ENCODE peak calls at places on chromosomes 12 and 14, in four cellular contexts. One of them, this sample, is unnamed.

GRCh38 chr14:96011131-96011530 is 28.0 kb upstream of the C14orf132 start:
- DNase-seq in K562: no peak
- DNase-seq in WTC11: no peak
- DNase-seq in HepG2: no peak
- DNase-seq in this sample: no peak

GRCh38 chr14:57209561-57209960 is 59.1 kb downstream of the EXOC5 start:
- DNase-seq in K562: no peak
- DNase-seq in WTC11: no peak
- DNase-seq in HepG2: no peak
- DNase-seq in this sample: no peak

GRCh38 chr14:77584809-77585208 is 31.6 kb downstream of the SPTLC2 start:
- DNase-seq in HepG2: no peak
- DNase-seq in WTC11: no peak
- DNase-seq in K562: no peak
- DNase-seq in this sample: no peak

GRCh38 chr14:83828406-83828805 is 1701.5 kb upstream of the FLRT2 start:
- DNase-seq in K562: no peak
- DNase-seq in WTC11: no peak
- DNase-seq in HepG2: no peak
- DNase-seq in this sample: no peak

GRCh38 chr12:40446385-40446784 is 221.6 kb downstream of the LRRK2 start:
- DNase-seq in WTC11: no peak
- DNase-seq in K562: peak
- DNase-seq in HepG2: peak
- DNase-seq in this sample: peak

GRCh38 chr14:31326111-31326510 is 94.2 kb downstream of the HEATR5A start:
- DNase-seq in K562: no peak
- DNase-seq in WTC11: no peak
- DNase-seq in HepG2: peak
- DNase-seq in this sample: peak

GRCh38 chr14:70394674-70395073 is 22.2 kb downstream of the SYNJ2BP start:
- DNase-seq in WTC11: no peak
- DNase-seq in K562: no peak
- DNase-seq in HepG2: peak
- DNase-seq in this sample: no peak

GRCh38 chr14:74591899-74592298 is 20.1 kb downstream of the LTBP2 start:
- DNase-seq in WTC11: no peak
- DNase-seq in HepG2: no peak
- DNase-seq in K562: no peak
- DNase-seq in this sample: no peak

GRCh38 chr14:56115471-56115870 is 2.7 kb upstream of the PELI2 start:
- DNase-seq in HepG2: no peak
- DNase-seq in K562: no peak
- DNase-seq in WTC11: no peak
- DNase-seq in this sample: no peak

GRCh38 chr12:49092086-49092815 is 2.4 kb downstream of the DHH start:
- DNase-seq in K562: peak
- DNase-seq in HepG2: peak
- DNase-seq in WTC11: peak
- DNase-seq in this sample: peak

GRCh38 chr12:49121047-49121696 is 10.0 kb downstream of the TUBA1B start:
- DNase-seq in WTC11: peak
- DNase-seq in HepG2: peak
- DNase-seq in K562: peak
- DNase-seq in this sample: peak

GRCh38 chr12:3218846-3219632 is 141.9 kb downstream of the TSPAN9 start:
- DNase-seq in K562: no peak
- DNase-seq in HepG2: no peak
- DNase-seq in WTC11: no peak
- DNase-seq in this sample: no peak

GRCh38 chr14:65377576-65377975 is 35.0 kb upstream of the FUT8 start:
- DNase-seq in WTC11: no peak
- DNase-seq in K562: no peak
- DNase-seq in HepG2: no peak
- DNase-seq in this sample: peak

GRCh38 chr14:29927596-29928341 is at the start of gene PRKD1:
- DNase-seq in K562: peak
- DNase-seq in WTC11: peak
- DNase-seq in HepG2: peak
- DNase-seq in this sample: peak
- TF ChIP-seq NR3C1 in K562: no peak
- TF ChIP-seq NR3C1 in WTC11: no peak
- TF ChIP-seq NR3C1 in HepG2: no peak
- TF ChIP-seq NR3C1 in this sample: no peak

GRCh38 chr12:77734489-77734888 is 96.2 kb upstream of the NAV3 start:
- DNase-seq in K562: no peak
- DNase-seq in HepG2: no peak
- DNase-seq in WTC11: no peak
- DNase-seq in this sample: no peak
- TF ChIP-seq NR3C1 in K562: no peak
- TF ChIP-seq NR3C1 in HepG2: no peak
- TF ChIP-seq NR3C1 in WTC11: no peak
- TF ChIP-seq NR3C1 in this sample: no peak

GRCh38 chr14:58862421-58862820 is 224.7 kb downstream of the DACT1 start:
- DNase-seq in WTC11: no peak
- DNase-seq in K562: no peak
- DNase-seq in HepG2: no peak
- DNase-seq in this sample: no peak
- TF ChIP-seq NR3C1 in WTC11: no peak
- TF ChIP-seq NR3C1 in K562: no peak
- TF ChIP-seq NR3C1 in HepG2: no peak
- TF ChIP-seq NR3C1 in this sample: no peak

GRCh38 chr12:10388611-10389010 is 1.2 kb downstream of the KLRK1 start:
- DNase-seq in WTC11: no peak
- DNase-seq in HepG2: no peak
- DNase-seq in K562: no peak
- DNase-seq in this sample: no peak

GRCh38 chr12:10393291-10393690 is 3.5 kb upstream of the KLRK1 start:
- DNase-seq in WTC11: no peak
- DNase-seq in HepG2: no peak
- DNase-seq in K562: no peak
- DNase-seq in this sample: no peak

GRCh38 chr12:10389941-10390340 is at the start of gene KLRK1:
- DNase-seq in HepG2: no peak
- DNase-seq in WTC11: no peak
- DNase-seq in K562: no peak
- DNase-seq in this sample: no peak

GRCh38 chr12:10395390-10395998 is 5.7 kb upstream of the KLRK1 start:
- DNase-seq in HepG2: peak
- DNase-seq in K562: no peak
- DNase-seq in WTC11: peak
- DNase-seq in this sample: peak

GRCh38 chr12:10392394-10392930 is 2.6 kb upstream of the KLRK1 start:
- DNase-seq in HepG2: no peak
- DNase-seq in WTC11: no peak
- DNase-seq in K562: peak
- DNase-seq in this sample: peak
- TF ChIP-seq NR3C1 in HepG2: no peak
- TF ChIP-seq NR3C1 in WTC11: no peak
- TF ChIP-seq NR3C1 in K562: no peak
- TF ChIP-seq NR3C1 in this sample: no peak